ENCODE peak calls at places on chromosomes 4 and X, in four cellular contexts. One of them, this sample, is unnamed. For H3K4me1, the result is how much of the 10 kb centered on the place peaks cover.

GRCh38 chr4:1036976-1037810 is 25.8 kb downstream of the FGFRL1 start:
- DNase-seq in A549: no peak
- DNase-seq in transverse colon: no peak
- DNase-seq in IMR-90: no peak
- DNase-seq in this sample: no peak

GRCh38 chr4:23733476-23733875 is 156.4 kb downstream of the PPARGC1A start:
- DNase-seq in transverse colon: no peak
- DNase-seq in A549: no peak
- DNase-seq in IMR-90: no peak
- DNase-seq in this sample: no peak

GRCh38 chrX:151789179-151789800 is 54.7 kb downstream of the CNGA2 start:
- DNase-seq in IMR-90: peak
- DNase-seq in transverse colon: peak
- DNase-seq in A549: peak
- DNase-seq in this sample: no peak

GRCh38 chr4:141142423-141142822 is 9.2 kb upstream of the RNF150 start:
- DNase-seq in transverse colon: no peak
- DNase-seq in IMR-90: no peak
- DNase-seq in A549: no peak
- DNase-seq in this sample: no peak

GRCh38 chr4:140755811-140756291 is 334 bp downstream of the TBC1D9 start:
- DNase-seq in IMR-90: peak
- DNase-seq in transverse colon: peak
- DNase-seq in A549: peak
- DNase-seq in this sample: peak

GRCh38 chr4:71783972-71784371 is at the start of gene GC:
- DNase-seq in A549: no peak
- DNase-seq in transverse colon: no peak
- DNase-seq in IMR-90: no peak
- DNase-seq in this sample: no peak

GRCh38 chrX:41722816-41723215 is 1.2 kb upstream of the GPR82 start:
- DNase-seq in IMR-90: peak
- DNase-seq in transverse colon: no peak
- DNase-seq in A549: no peak
- DNase-seq in this sample: no peak

GRCh38 chr4:109462297-109462696 is 28.7 kb downstream of the SEC24B start:
- DNase-seq in A549: no peak
- DNase-seq in IMR-90: no peak
- DNase-seq in transverse colon: no peak
- DNase-seq in this sample: no peak

GRCh38 chrX:21735038-21735752 is 22.7 kb downstream of the SMPX start:
- DNase-seq in transverse colon: no peak
- DNase-seq in A549: no peak
- DNase-seq in IMR-90: peak
- DNase-seq in this sample: no peak

GRCh38 chrX:129359269-129359668 is 164.0 kb downstream of the SMARCA1 start:
- DNase-seq in IMR-90: peak
- DNase-seq in A549: no peak
- DNase-seq in transverse colon: no peak
- DNase-seq in this sample: no peak

GRCh38 chr4:146915132-146915531 is 30.5 kb downstream of the TTC29 start:
- DNase-seq in A549: no peak
- DNase-seq in transverse colon: no peak
- DNase-seq in IMR-90: no peak
- DNase-seq in this sample: no peak

GRCh38 chrX:3216581-3216980 is 129.9 kb downstream of the MXRA5 start:
- DNase-seq in A549: no peak
- DNase-seq in transverse colon: no peak
- DNase-seq in IMR-90: peak
- DNase-seq in this sample: no peak

GRCh38 chr4:119626943-119627266 is 1.7 kb downstream of the PDE5A start:
- DNase-seq in transverse colon: no peak
- DNase-seq in A549: no peak
- DNase-seq in IMR-90: no peak
- DNase-seq in this sample: no peak

GRCh38 chrX:13285693-13286092 is 34.2 kb downstream of the ATXN3L start:
- DNase-seq in transverse colon: no peak
- DNase-seq in IMR-90: no peak
- DNase-seq in A549: no peak
- DNase-seq in this sample: no peak

GRCh38 chr4:152515678-152516077 is 20.2 kb downstream of the FBXW7 start:
- DNase-seq in transverse colon: no peak
- DNase-seq in A549: no peak
- DNase-seq in IMR-90: peak
- DNase-seq in this sample: no peak

GRCh38 chrX:32842053-32842452 is 369.3 kb downstream of the DMD start:
- DNase-seq in IMR-90: no peak
- DNase-seq in A549: no peak
- DNase-seq in transverse colon: no peak
- DNase-seq in this sample: no peak

GRCh38 chr4:80197601-80198444 is 520 bp downstream of the PRDM8 start:
- DNase-seq in A549: no peak
- DNase-seq in transverse colon: no peak
- DNase-seq in IMR-90: no peak
- DNase-seq in this sample: peak

GRCh38 chrX:37652053-37652452 is 33.5 kb upstream of the XK start:
- DNase-seq in A549: no peak
- DNase-seq in IMR-90: no peak
- DNase-seq in transverse colon: no peak
- DNase-seq in this sample: no peak

GRCh38 chrX:13669246-13669689 is 16.3 kb downstream of the TCEANC start:
- DNase-seq in transverse colon: peak
- DNase-seq in A549: peak
- DNase-seq in IMR-90: peak
- DNase-seq in this sample: peak

GRCh38 chrX:110161361-110161686 is 156.6 kb downstream of the AMMECR1 start:
- DNase-seq in IMR-90: no peak
- DNase-seq in transverse colon: no peak
- DNase-seq in A549: no peak
- DNase-seq in this sample: no peak

GRCh38 chr4:14396183-14396582 is 606.1 kb upstream of the CPEB2 start:
- DNase-seq in A549: no peak
- DNase-seq in transverse colon: no peak
- DNase-seq in IMR-90: no peak
- DNase-seq in this sample: no peak

GRCh38 chrX:21658152-21658737 is at the start of gene KLHL34:
- DNase-seq in IMR-90: no peak
- DNase-seq in transverse colon: peak
- DNase-seq in A549: no peak
- DNase-seq in this sample: peak

GRCh38 chrX:33178218-33178617 is 33.1 kb downstream of the DMD start:
- DNase-seq in transverse colon: no peak
- DNase-seq in IMR-90: no peak
- DNase-seq in A549: no peak
- DNase-seq in this sample: no peak

GRCh38 chr4:184441461-184442392 is 32.6 kb downstream of the IRF2 start:
- DNase-seq in IMR-90: peak
- DNase-seq in A549: no peak
- DNase-seq in transverse colon: no peak
- DNase-seq in this sample: no peak

GRCh38 chr4:173777421-173777820 is 247.4 kb upstream of the HAND2 start:
- DNase-seq in transverse colon: no peak
- DNase-seq in IMR-90: no peak
- DNase-seq in A549: no peak
- DNase-seq in this sample: no peak

GRCh38 chr4:175469519-175469918 is 342.5 kb downstream of the GPM6A start:
- DNase-seq in IMR-90: peak
- DNase-seq in A549: no peak
- DNase-seq in transverse colon: no peak
- DNase-seq in this sample: no peak

GRCh38 chr4:2765832-2766526 is 9.8 kb upstream of the TNIP2 start:
- DNase-seq in A549: no peak
- DNase-seq in IMR-90: no peak
- DNase-seq in transverse colon: no peak
- DNase-seq in this sample: no peak

GRCh38 chr4:86482296-86482695 is 111.8 kb upstream of the PTPN13 start:
- DNase-seq in transverse colon: no peak
- DNase-seq in IMR-90: no peak
- DNase-seq in A549: no peak
- DNase-seq in this sample: no peak

GRCh38 chr4:10380695-10381094 is 76.5 kb downstream of the ZNF518B start:
- DNase-seq in IMR-90: no peak
- DNase-seq in transverse colon: no peak
- DNase-seq in A549: no peak
- DNase-seq in this sample: no peak

GRCh38 chrX:130028196-130028595 is 45.8 kb downstream of the BCORL1 start:
- DNase-seq in IMR-90: peak
- DNase-seq in transverse colon: peak
- DNase-seq in A549: peak
- DNase-seq in this sample: no peak

GRCh38 chr4:152735918-152736305 is 43.6 kb downstream of the TIGD4 start:
- DNase-seq in transverse colon: no peak
- DNase-seq in IMR-90: no peak
- DNase-seq in A549: no peak
- DNase-seq in this sample: no peak

GRCh38 chr4:136670265-136670664 is 862.0 kb downstream of the PCDH18 start:
- DNase-seq in IMR-90: no peak
- DNase-seq in transverse colon: no peak
- DNase-seq in A549: no peak
- DNase-seq in this sample: no peak

GRCh38 chr4:169062861-169063197 is 52.8 kb upstream of the CBR4 start:
- DNase-seq in IMR-90: peak
- DNase-seq in A549: no peak
- DNase-seq in transverse colon: no peak
- DNase-seq in this sample: no peak
- H3K4me1 ChIP-seq in IMR-90: under half
- H3K4me1 ChIP-seq in A549: under half
- H3K4me1 ChIP-seq in transverse colon: under half
- H3K4me1 ChIP-seq in this sample: under half

GRCh38 chrX:70352473-70352872 is 62.6 kb downstream of the KIF4A start:
- DNase-seq in IMR-90: no peak
- DNase-seq in transverse colon: no peak
- DNase-seq in A549: no peak
- DNase-seq in this sample: no peak

GRCh38 chrX:70346671-70347070 is 56.8 kb downstream of the KIF4A start:
- DNase-seq in A549: no peak
- DNase-seq in transverse colon: no peak
- DNase-seq in IMR-90: no peak
- DNase-seq in this sample: no peak
- H3K4me3 ChIP-seq in A549: no peak
- H3K4me3 ChIP-seq in transverse colon: no peak
- H3K4me3 ChIP-seq in IMR-90: no peak
- H3K4me3 ChIP-seq in this sample: no peak

GRCh38 chrX:38986586-38986985 is 185.3 kb downstream of the MID1IP1 start:
- DNase-seq in A549: no peak
- DNase-seq in IMR-90: no peak
- DNase-seq in transverse colon: no peak
- DNase-seq in this sample: no peak

GRCh38 chrX:38985945-38986344 is 184.7 kb downstream of the MID1IP1 start:
- DNase-seq in A549: no peak
- DNase-seq in IMR-90: no peak
- DNase-seq in transverse colon: no peak
- DNase-seq in this sample: no peak

GRCh38 chrX:38982843-38983242 is 181.6 kb downstream of the MID1IP1 start:
- DNase-seq in transverse colon: no peak
- DNase-seq in A549: no peak
- DNase-seq in IMR-90: no peak
- DNase-seq in this sample: no peak

GRCh38 chrX:38987135-38987780 is 186.0 kb downstream of the MID1IP1 start:
- DNase-seq in IMR-90: peak
- DNase-seq in transverse colon: peak
- DNase-seq in A549: no peak
- DNase-seq in this sample: no peak

DNA sequence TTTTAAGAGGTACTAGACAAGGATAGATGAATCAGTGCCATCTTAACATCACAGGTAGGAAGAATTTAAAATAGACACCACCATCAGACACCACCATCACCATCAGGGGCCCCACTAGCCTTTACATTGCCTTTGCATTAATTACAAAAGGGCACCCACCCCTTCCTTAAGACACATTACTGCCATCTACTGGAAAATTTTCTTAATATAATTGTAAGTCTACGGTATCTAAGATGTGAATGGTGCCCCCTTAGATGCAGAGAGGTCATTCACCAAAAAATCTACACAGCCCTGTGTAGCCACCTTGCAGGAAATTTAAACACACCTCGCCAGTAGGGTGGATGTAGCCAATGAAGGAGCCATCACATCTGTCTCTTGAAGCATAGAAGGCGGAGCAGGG is 184.1 kb downstream of the MID1IP1 start:
- DNase-seq in transverse colon: no peak
- DNase-seq in IMR-90: peak
- DNase-seq in A549: peak
- DNase-seq in this sample: no peak
- TF ChIP-seq CTCF in transverse colon: no peak
- TF ChIP-seq CTCF in IMR-90: peak
- TF ChIP-seq CTCF in A549: peak
- TF ChIP-seq CTCF in this sample: no peak

GRCh38 chr4:37665347-37666009 is 20.7 kb downstream of the RELL1 start:
- DNase-seq in IMR-90: no peak
- DNase-seq in transverse colon: peak
- DNase-seq in A549: no peak
- DNase-seq in this sample: no peak

GRCh38 chr4:37670249-37670648 is 15.9 kb downstream of the RELL1 start:
- DNase-seq in IMR-90: no peak
- DNase-seq in A549: no peak
- DNase-seq in transverse colon: no peak
- DNase-seq in this sample: no peak

GRCh38 chr4:37664696-37665095 is 21.5 kb downstream of the RELL1 start:
- DNase-seq in IMR-90: no peak
- DNase-seq in transverse colon: no peak
- DNase-seq in A549: no peak
- DNase-seq in this sample: no peak

GRCh38 chr4:37666625-37667071 is 19.5 kb downstream of the RELL1 start:
- DNase-seq in transverse colon: peak
- DNase-seq in IMR-90: peak
- DNase-seq in A549: peak
- DNase-seq in this sample: peak

DNA sequence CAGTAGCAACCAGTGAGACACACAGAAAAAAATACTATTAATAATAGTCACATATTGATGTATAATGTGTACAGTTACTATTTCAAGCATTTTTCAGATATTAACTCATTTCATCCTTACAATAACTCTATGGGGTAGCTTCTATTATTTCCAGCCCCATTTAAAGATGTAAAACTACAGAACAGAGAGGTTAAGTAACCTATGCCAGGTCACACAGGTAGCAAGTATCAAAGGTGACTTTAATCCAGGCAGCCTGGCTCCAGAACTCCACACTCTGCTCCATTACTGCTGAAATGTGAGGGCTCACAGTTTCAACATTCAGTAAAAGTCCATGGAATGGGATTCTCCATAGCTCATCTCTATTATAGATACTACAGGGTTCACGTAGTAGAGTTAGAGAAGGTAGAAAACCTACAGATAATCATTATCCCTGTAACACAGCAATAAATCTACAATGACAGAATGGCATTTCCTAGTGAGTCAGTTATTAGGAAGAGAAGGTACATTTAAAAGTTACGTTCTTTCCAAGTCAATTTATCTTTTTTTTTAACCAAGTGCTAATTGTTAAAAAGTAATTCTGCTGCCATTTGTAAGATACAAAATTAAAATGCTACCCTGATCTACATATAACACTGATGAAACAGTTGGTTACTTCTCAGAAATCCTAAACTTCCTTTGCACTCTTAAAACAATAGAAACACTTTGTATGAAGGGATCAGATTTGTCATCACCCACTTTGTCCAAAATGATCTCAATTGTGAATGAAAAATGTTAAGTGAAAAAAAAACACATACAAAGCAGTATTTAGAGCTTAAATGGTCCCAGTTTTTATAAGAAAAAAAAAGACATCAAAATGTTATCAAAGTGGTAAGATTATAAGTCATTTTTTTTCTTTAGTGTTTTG is 18.7 kb downstream of the RELL1 start:
- DNase-seq in A549: no peak
- DNase-seq in IMR-90: no peak
- DNase-seq in transverse colon: no peak
- DNase-seq in this sample: no peak
- H3K4me1 ChIP-seq in A549: half or more
- H3K4me1 ChIP-seq in IMR-90: under half
- H3K4me1 ChIP-seq in transverse colon: under half
- H3K4me1 ChIP-seq in this sample: under half

This sample was measured in kidney.